ENCODE peak calls at places on chromosomes 1 and 21, in four cellular contexts. W is cardiac fibroblast; S is GM19239; U is stimulated activated CD4-positive, alpha-beta T cell treated with anti-CD3 and anti-CD28 coated beads, Interleukin-1b, Interleukin-23, amount 100 ng/mL, for 1 hour. E is an unnamed sample.

GRCh38 chr1:200302893-200303250 is 107.0 kb downstream of the ZNF281 start:
- DNase-seq in W (peak), S (no peak), U (no peak), E (no peak)

GRCh38 chr1:33007190-33008050 is 29.3 kb downstream of the AK2 start:
- DNase-seq in W (peak), S (no peak), U (no peak), E (no peak)

GRCh38 chr21:42379425-42380215 is 13.3 kb upstream of the TFF1 start:
- DNase-seq in W (no peak), S (no peak), U (no peak), E (no peak)

GRCh38 chr1:209335090-209335692 is 248.3 kb upstream of the CAMK1G start:
- DNase-seq in W (peak), S (peak), U (no peak), E (peak)

GRCh38 chr1:230068952-230069684 is 2.1 kb downstream of the GALNT2 start:
- DNase-seq in W (no peak), S (no peak), U (no peak), E (peak)

GRCh38 chr21:45293726-45294401 is 6.2 kb upstream of the POFUT2 start:
- DNase-seq in W (no peak), S (no peak), U (no peak), E (peak)

GRCh38 chr1:151314137-151314875 is 12.9 kb downstream of the PI4KB start:
- DNase-seq in W (peak), S (no peak), U (no peak), E (peak)

GRCh38 chr21:45403133-45403824 is 1.7 kb upstream of the COL18A1 start:
- DNase-seq in W (no peak), S (no peak), U (no peak), E (no peak)

GRCh38 chr1:67791261-67791660 is 42.0 kb downstream of the GNG12 start:
- DNase-seq in W (peak), S (no peak), U (no peak), E (no peak)

GRCh38 chr1:96840396-96840795 is 118.8 kb downstream of the PTBP2 start:
- DNase-seq in W (no peak), S (no peak), U (no peak), E (no peak)

GRCh38 chr1:100400332-100400933 is 48.1 kb downstream of the CDC14A start:
- DNase-seq in W (peak), S (no peak), U (peak), E (no peak)

GRCh38 chr1:94033849-94034248 is 87.1 kb downstream of the ABCA4 start:
- DNase-seq in W (no peak), S (no peak), U (no peak), E (no peak)